ENCODE peak calls at places on chromosomes 2 and 18, in five cellular contexts. One of them, this sample, is unnamed.

GRCh38 chr2:108267117-108267516 is 21.6 kb upstream of the SULT1C2 start:
- DNase-seq in Peyer's patch: no peak
- DNase-seq in pancreas: no peak
- DNase-seq in suprapubic skin: no peak
- DNase-seq in heart left ventricle: no peak
- DNase-seq in this sample: peak; percentile 40

GRCh38 chr2:47221039-47221438 is 65.9 kb upstream of the STPG4 start:
- DNase-seq in suprapubic skin: no peak
- DNase-seq in pancreas: no peak
- DNase-seq in Peyer's patch: no peak
- DNase-seq in heart left ventricle: no peak
- DNase-seq in this sample: no peak

GRCh38 chr2:27795868-27796277 is 24.4 kb downstream of the MRPL33 start:
- DNase-seq in pancreas: no peak
- DNase-seq in Peyer's patch: no peak
- DNase-seq in suprapubic skin: no peak
- DNase-seq in heart left ventricle: no peak
- DNase-seq in this sample: no peak

GRCh38 chr2:64049633-64050220 is 30.5 kb upstream of the VPS54 start:
- DNase-seq in heart left ventricle: no peak
- DNase-seq in Peyer's patch: peak; percentile 64
- DNase-seq in suprapubic skin: no peak
- DNase-seq in pancreas: peak; percentile 63
- DNase-seq in this sample: peak; percentile 55

GRCh38 chr2:133063792-133064191 is 393.8 kb upstream of the LYPD1 start:
- DNase-seq in pancreas: no peak
- DNase-seq in Peyer's patch: no peak
- DNase-seq in heart left ventricle: no peak
- DNase-seq in suprapubic skin: no peak
- DNase-seq in this sample: no peak

GRCh38 chr2:88590998-88591613 is 36.2 kb downstream of the EIF2AK3 start:
- DNase-seq in heart left ventricle: no peak
- DNase-seq in Peyer's patch: peak; percentile 30
- DNase-seq in pancreas: peak; percentile 38
- DNase-seq in suprapubic skin: no peak
- DNase-seq in this sample: no peak

GRCh38 chr2:127275356-127275755 is 18.6 kb downstream of the ERCC3 start:
- DNase-seq in suprapubic skin: no peak
- DNase-seq in pancreas: no peak
- DNase-seq in heart left ventricle: no peak
- DNase-seq in Peyer's patch: no peak
- DNase-seq in this sample: no peak

GRCh38 chr2:121530210-121530562 is 494 bp upstream of the RNU4ATAC start:
- DNase-seq in Peyer's patch: no peak
- DNase-seq in suprapubic skin: peak; percentile 78
- DNase-seq in pancreas: peak; percentile 70
- DNase-seq in heart left ventricle: peak; percentile 86
- DNase-seq in this sample: peak; percentile 91

GRCh38 chr2:30230479-30230854 is 867 bp upstream of the LBH start:
- DNase-seq in suprapubic skin: no peak
- DNase-seq in pancreas: no peak
- DNase-seq in heart left ventricle: peak; percentile 67
- DNase-seq in Peyer's patch: peak; percentile 43
- DNase-seq in this sample: no peak

GRCh38 chr18:48885266-48885950 is 65.4 kb downstream of the SMAD7 start:
- DNase-seq in heart left ventricle: no peak
- DNase-seq in suprapubic skin: peak; percentile 53
- DNase-seq in Peyer's patch: no peak
- DNase-seq in pancreas: no peak
- DNase-seq in this sample: peak; percentile 27

GRCh38 chr18:35852786-35853185 is 119.7 kb upstream of the RMP24 start:
- DNase-seq in Peyer's patch: no peak
- DNase-seq in suprapubic skin: no peak
- DNase-seq in heart left ventricle: no peak
- DNase-seq in pancreas: no peak
- DNase-seq in this sample: no peak

GRCh38 chr18:77146249-77147080 is 13.9 kb upstream of the MBP start:
- DNase-seq in Peyer's patch: no peak
- DNase-seq in heart left ventricle: no peak
- DNase-seq in suprapubic skin: no peak
- DNase-seq in pancreas: no peak
- DNase-seq in this sample: no peak

GRCh38 chr2:225009768-225010167 is 32.5 kb downstream of the DOCK10 start:
- DNase-seq in pancreas: no peak
- DNase-seq in suprapubic skin: no peak
- DNase-seq in Peyer's patch: no peak
- DNase-seq in heart left ventricle: no peak
- DNase-seq in this sample: no peak

GRCh38 chr2:59754336-59754735 is 799.1 kb downstream of the BCL11A start:
- DNase-seq in heart left ventricle: no peak
- DNase-seq in suprapubic skin: no peak
- DNase-seq in pancreas: no peak
- DNase-seq in Peyer's patch: no peak
- DNase-seq in this sample: no peak

GRCh38 chr18:5975111-5975622 is 79.8 kb upstream of the TMEM200C start:
- DNase-seq in pancreas: no peak
- DNase-seq in suprapubic skin: no peak
- DNase-seq in Peyer's patch: no peak
- DNase-seq in heart left ventricle: no peak
- DNase-seq in this sample: no peak

GRCh38 chr2:1541812-1542211 is 128.5 kb downstream of the TPO start:
- DNase-seq in heart left ventricle: no peak
- DNase-seq in suprapubic skin: no peak
- DNase-seq in pancreas: no peak
- DNase-seq in Peyer's patch: no peak
- DNase-seq in this sample: peak; percentile 17

GRCh38 chr2:50014168-50014567 is 859.9 kb upstream of the FSHR start:
- DNase-seq in heart left ventricle: no peak
- DNase-seq in suprapubic skin: no peak
- DNase-seq in Peyer's patch: no peak
- DNase-seq in pancreas: no peak
- DNase-seq in this sample: no peak

GRCh38 chr2:169891593-169892298 is 64.5 kb downstream of the UBR3 start:
- DNase-seq in heart left ventricle: no peak
- DNase-seq in Peyer's patch: no peak
- DNase-seq in pancreas: no peak
- DNase-seq in suprapubic skin: no peak
- DNase-seq in this sample: no peak

GRCh38 chr2:168560817-168561485 is 104.9 kb downstream of the CERS6 start:
- DNase-seq in suprapubic skin: no peak
- DNase-seq in Peyer's patch: no peak
- DNase-seq in pancreas: no peak
- DNase-seq in heart left ventricle: no peak
- DNase-seq in this sample: no peak

GRCh38 chr2:239772721-239773120 is 252.4 kb downstream of the NDUFA10 start:
- DNase-seq in suprapubic skin: no peak
- DNase-seq in heart left ventricle: no peak
- DNase-seq in pancreas: no peak
- DNase-seq in Peyer's patch: no peak
- DNase-seq in this sample: no peak

GRCh38 chr2:236731767-236732580 is 162.3 kb downstream of the ACKR3 start:
- DNase-seq in suprapubic skin: peak; percentile 88
- DNase-seq in heart left ventricle: no peak
- DNase-seq in pancreas: peak; percentile 16
- DNase-seq in Peyer's patch: no peak
- DNase-seq in this sample: no peak

GRCh38 chr2:233815861-233816260 is 37.7 kb downstream of the MROH2A start:
- DNase-seq in suprapubic skin: no peak
- DNase-seq in pancreas: no peak
- DNase-seq in Peyer's patch: no peak
- DNase-seq in heart left ventricle: no peak
- DNase-seq in this sample: no peak

GRCh38 chr18:58321986-58322385 is 278.0 kb downstream of the NEDD4L start:
- DNase-seq in pancreas: peak; percentile 54
- DNase-seq in suprapubic skin: peak; percentile 81
- DNase-seq in Peyer's patch: no peak
- DNase-seq in heart left ventricle: no peak
- DNase-seq in this sample: peak; percentile 66

GRCh38 chr2:10036095-10036879 is 7.1 kb upstream of the KLF11 start:
- DNase-seq in heart left ventricle: peak; percentile 84
- DNase-seq in suprapubic skin: no peak
- DNase-seq in Peyer's patch: no peak
- DNase-seq in pancreas: peak; percentile 86
- DNase-seq in this sample: peak; percentile 79

DNA sequence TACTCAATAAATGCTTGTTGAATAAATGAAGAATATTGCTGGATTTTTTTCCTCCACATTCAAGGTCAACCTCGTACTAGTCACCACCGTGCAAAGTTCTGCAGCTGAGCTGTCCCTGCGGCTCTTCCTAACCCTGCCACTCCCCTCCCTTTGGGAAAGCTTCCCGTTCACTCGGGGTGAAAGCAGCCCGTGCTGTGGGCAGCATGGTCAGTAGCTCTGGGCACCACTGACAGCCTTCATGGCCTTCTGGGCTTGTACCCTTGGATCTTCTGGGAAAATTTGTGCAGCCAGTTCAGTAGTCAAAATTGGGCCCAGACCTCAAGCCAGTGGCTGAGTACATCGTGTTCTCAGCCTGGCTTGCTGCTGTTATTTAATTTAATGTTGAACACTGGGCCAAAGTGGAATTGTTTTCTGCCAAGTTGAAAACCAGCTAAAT is 469.2 kb upstream of the RAB12 start:
- DNase-seq in heart left ventricle: no peak
- DNase-seq in Peyer's patch: no peak
- DNase-seq in pancreas: no peak
- DNase-seq in suprapubic skin: no peak
- DNase-seq in this sample: peak; percentile 34
- H3K27ac ChIP-seq in heart left ventricle: peak overlapping the region; percentile 65
- H3K27ac ChIP-seq in Peyer's patch: no peak overlapping the region
- H3K27ac ChIP-seq in pancreas: no peak overlapping the region
- H3K27ac ChIP-seq in suprapubic skin: peak overlapping the region; percentile 52
- H3K27ac ChIP-seq in this sample: no peak overlapping the region

DNA sequence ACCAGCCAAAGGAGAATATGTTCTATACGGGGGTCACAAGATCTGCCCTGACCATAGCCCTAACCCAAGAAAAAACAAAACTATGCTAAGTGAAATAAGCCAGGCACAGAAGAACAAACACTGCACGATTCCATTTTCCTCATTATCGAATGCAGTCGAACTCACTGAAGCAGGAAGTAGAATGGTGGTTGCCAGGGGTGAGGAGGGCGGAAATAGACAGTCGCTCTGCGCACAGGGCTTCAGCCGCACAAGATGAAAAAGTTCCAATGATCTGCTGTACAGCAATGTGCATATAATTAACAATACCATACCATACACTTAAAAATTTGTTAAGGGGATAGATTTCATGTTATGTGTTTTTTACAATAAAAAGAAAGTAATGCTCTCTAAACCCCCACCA is 257.7 kb downstream of the TXNL1 start:
- DNase-seq in suprapubic skin: no peak
- DNase-seq in pancreas: no peak
- DNase-seq in Peyer's patch: no peak
- DNase-seq in heart left ventricle: no peak
- DNase-seq in this sample: no peak
- H3K4me3 ChIP-seq in suprapubic skin: no peak overlapping the region
- H3K4me3 ChIP-seq in pancreas: no peak overlapping the region
- H3K4me3 ChIP-seq in Peyer's patch: no peak overlapping the region
- H3K4me3 ChIP-seq in heart left ventricle: no peak overlapping the region
- H3K4me3 ChIP-seq in this sample: no peak overlapping the region

DNA sequence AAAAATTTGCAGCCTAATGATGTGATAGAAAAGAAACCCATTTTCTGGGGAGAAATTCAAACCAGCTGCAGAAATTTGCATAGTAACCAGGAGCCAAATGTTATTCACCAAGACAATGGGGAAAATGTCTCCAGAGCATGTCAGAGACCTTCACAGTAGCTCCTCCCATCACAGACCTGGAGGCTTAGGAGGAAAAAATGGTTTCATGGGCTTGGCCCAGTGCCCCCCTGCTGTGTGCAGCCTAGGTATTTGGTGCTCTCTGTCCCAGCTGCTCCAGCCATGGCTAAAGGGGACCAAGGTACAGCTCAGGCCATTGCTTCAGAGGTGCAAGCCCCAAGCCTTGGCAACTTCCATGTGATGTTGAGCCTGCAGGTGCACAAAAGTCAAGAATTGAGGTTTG is 352.9 kb downstream of the PLCL1 start:
- DNase-seq in heart left ventricle: no peak
- DNase-seq in suprapubic skin: no peak
- DNase-seq in Peyer's patch: no peak
- DNase-seq in pancreas: no peak
- DNase-seq in this sample: no peak
- H3K27ac ChIP-seq in heart left ventricle: no peak overlapping the region
- H3K27ac ChIP-seq in suprapubic skin: no peak overlapping the region
- H3K27ac ChIP-seq in Peyer's patch: no peak overlapping the region
- H3K27ac ChIP-seq in pancreas: no peak overlapping the region
- H3K27ac ChIP-seq in this sample: no peak overlapping the region

GRCh38 chr2:176114120-176114929 is 2.3 kb upstream of the HOXD10 start:
- DNase-seq in Peyer's patch: no peak
- DNase-seq in suprapubic skin: no peak
- DNase-seq in pancreas: no peak
- DNase-seq in heart left ventricle: no peak
- DNase-seq in this sample: no peak

GRCh38 chr2:176117162-176117822 is 714 bp downstream of the HOXD10 start:
- DNase-seq in heart left ventricle: no peak
- DNase-seq in suprapubic skin: no peak
- DNase-seq in Peyer's patch: no peak
- DNase-seq in pancreas: no peak
- DNase-seq in this sample: no peak

GRCh38 chr2:176117823-176118376 is 1.3 kb downstream of the HOXD10 start:
- DNase-seq in heart left ventricle: no peak
- DNase-seq in Peyer's patch: no peak
- DNase-seq in suprapubic skin: peak; percentile 40
- DNase-seq in pancreas: no peak
- DNase-seq in this sample: no peak

GRCh38 chr2:176114930-176115625 is 1.5 kb upstream of the HOXD10 start:
- DNase-seq in pancreas: no peak
- DNase-seq in suprapubic skin: no peak
- DNase-seq in Peyer's patch: no peak
- DNase-seq in heart left ventricle: no peak
- DNase-seq in this sample: peak; percentile 67

DNA sequence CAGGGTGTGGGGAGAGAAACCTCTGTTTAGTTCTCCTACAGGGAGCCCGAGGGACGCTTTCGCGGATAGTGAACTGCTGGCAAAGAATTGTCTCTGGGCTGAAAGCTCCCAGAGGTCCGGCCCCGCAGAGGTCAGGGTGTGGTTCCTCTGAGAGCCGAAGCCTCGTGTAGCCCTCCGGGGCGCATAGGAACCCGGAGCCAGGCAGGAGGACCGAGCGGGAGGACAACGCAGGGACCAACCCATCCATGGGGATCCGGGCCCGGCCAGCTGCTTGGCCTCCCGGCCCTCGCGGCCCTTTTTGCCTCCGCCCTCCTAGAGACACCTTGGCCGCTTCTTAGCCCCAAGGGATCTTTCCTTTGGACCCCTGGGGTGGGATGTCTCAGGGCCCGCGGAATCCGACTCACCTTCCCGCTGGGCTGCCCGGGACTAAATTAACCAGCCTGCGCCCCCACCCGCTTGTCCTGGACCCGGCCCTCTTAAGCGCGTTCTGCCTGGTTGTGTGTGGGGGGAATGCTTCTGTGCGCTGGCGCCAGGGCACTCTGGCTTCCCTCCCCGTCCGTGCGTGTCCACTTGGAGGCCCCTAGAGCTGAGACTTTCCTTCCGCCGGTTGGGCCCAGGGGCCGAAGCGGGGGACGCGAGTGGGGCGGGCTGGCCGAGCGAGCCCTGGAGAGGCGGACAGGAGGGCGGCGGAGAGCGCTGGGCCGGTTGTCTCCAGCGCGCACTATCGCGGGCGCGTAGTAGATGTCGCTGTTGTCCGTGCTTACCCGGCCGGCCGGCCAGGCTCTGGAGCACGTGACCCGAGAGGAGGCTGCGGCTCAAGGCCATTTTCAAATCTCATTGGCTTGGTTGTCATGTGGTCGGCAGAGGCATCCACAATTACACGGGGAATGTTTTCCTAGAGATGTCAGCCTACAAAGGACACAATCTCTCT is at the start of gene HOXD10:
- DNase-seq in pancreas: no peak
- DNase-seq in Peyer's patch: no peak
- DNase-seq in suprapubic skin: no peak
- DNase-seq in heart left ventricle: no peak
- DNase-seq in this sample: no peak
- H3K4me3 ChIP-seq in pancreas: no peak within 1 kb of the TSS
- H3K4me3 ChIP-seq in Peyer's patch: no peak within 1 kb of the TSS
- H3K4me3 ChIP-seq in suprapubic skin: peak within 1 kb of the TSS; percentile 35
- H3K4me3 ChIP-seq in heart left ventricle: peak within 1 kb of the TSS; percentile 5
- H3K4me3 ChIP-seq in this sample: no peak within 1 kb of the TSS